ENCODE peak calls at places on chromosomes 1 and 21, in five cellular contexts. E, D, Z, I and K are unnamed samples.

GRCh38 chr1:15186846-15187151 is 33.3 kb downstream of the TMEM51 start:
- DNase-seq in E (no peak), D (no peak), Z (no peak), I (no peak), K (no peak)

GRCh38 chr1:180415985-180416633 is 86.3 kb downstream of the ACBD6 start:
- DNase-seq in E (peak), D (no peak), Z (no peak), I (peak), K (no peak)

GRCh38 chr1:243313635-243314536 is 58.0 kb downstream of the SDCCAG8 start:
- DNase-seq in E (no peak), D (no peak), Z (no peak), I (no peak), K (no peak)

GRCh38 chr1:209646558-209646957 is 5.7 kb downstream of the LAMB3 start:
- DNase-seq in E (no peak), D (no peak), Z (no peak), I (no peak), K (no peak)

GRCh38 chr21:33022489-33022827 is 3.3 kb upstream of the OLIG2 start:
- DNase-seq in E (no peak), D (no peak), Z (no peak), I (no peak), K (no peak)

GRCh38 chr21:16058896-16059295 is 329.1 kb downstream of the USP25 start:
- DNase-seq in E (no peak), D (no peak), Z (no peak), I (no peak), K (no peak)

GRCh38 chr1:243254233-243254926 is 701 bp downstream of the CEP170 start:
- DNase-seq in E (no peak), D (peak), Z (peak), I (peak), K (peak)

GRCh38 chr1:224212618-224213037 is 29.6 kb downstream of the DEGS1 start:
- DNase-seq in E (no peak), D (no peak), Z (no peak), I (no peak), K (no peak)

GRCh38 chr1:196105901-196106300 is 502.3 kb downstream of the KCNT2 start:
- DNase-seq in E (no peak), D (no peak), Z (no peak), I (no peak), K (no peak)

GRCh38 chr21:39251326-39251725 is 62.1 kb downstream of the BRWD1 start:
- DNase-seq in E (no peak), D (no peak), Z (no peak), I (no peak), K (no peak)

GRCh38 chr1:186102559-186103148 is 272.4 kb downstream of the TPR start:
- DNase-seq in E (peak), D (no peak), Z (no peak), I (no peak), K (no peak)

GRCh38 chr1:25245809-25246599 is 1.2 kb downstream of the RSRP1 start:
- DNase-seq in E (no peak), D (no peak), Z (no peak), I (no peak), K (no peak)